ENCODE peak calls at places on chromosomes 3 and 15, in eight cellular contexts. S, C, Q, L, H, F, V and J are unnamed samples.

GRCh38 chr3:117557469-117557868 is 847.9 kb downstream of the TUSC7 start:
- DNase-seq in C (no peak), Q (no peak), L (no peak), H (no peak), F (no peak), S (no peak), V (no peak), J (no peak)

GRCh38 chr3:47000922-47001730 is 21.7 kb downstream of the NBEAL2 start:
- DNase-seq in S (no peak), V (peak), Q (no peak), F (no peak), C (no peak), L (no peak), H (no peak), J (no peak)

GRCh38 chr15:39538936-39539335 is 41.9 kb upstream of the THBS1 start:
- DNase-seq in Q (no peak), S (no peak), H (no peak), V (no peak), F (no peak), L (no peak), C (no peak), J (no peak)

GRCh38 chr3:177051419-177051818 is 145.9 kb downstream of the TBL1XR1 start:
- DNase-seq in Q (no peak), S (peak), L (no peak), V (no peak), F (no peak), H (no peak), C (no peak), J (no peak)

GRCh38 chr3:193744822-193745684 is 152.0 kb downstream of the OPA1 start:
- DNase-seq in C (no peak), L (no peak), V (no peak), Q (no peak), S (peak), H (peak), F (no peak), J (no peak)

GRCh38 chr3:126835472-126836219 is 131.6 kb downstream of the CHCHD6 start:
- DNase-seq in V (no peak), L (no peak), F (no peak), S (peak), C (no peak), Q (no peak), H (no peak), J (peak)

GRCh38 chr3:12679468-12679867 is 15.6 kb upstream of the RAF1 start:
- DNase-seq in L (no peak), S (peak), C (no peak), V (peak), H (peak), F (no peak), Q (no peak), J (peak)

GRCh38 chr3:36521007-36521379 is 140.7 kb downstream of the STAC start:
- DNase-seq in C (no peak), Q (no peak), F (no peak), H (no peak), S (no peak), V (no peak), L (no peak), J (no peak)

GRCh38 chr15:81909229-81910087 is 136.4 kb downstream of the MEX3B start:
- DNase-seq in V (no peak), H (no peak), L (no peak), F (no peak), C (no peak), Q (no peak), S (no peak), J (no peak)

GRCh38 chr15:77482570-77482969 is 61.9 kb downstream of the HMG20A start:
- DNase-seq in S (peak), V (no peak), C (no peak), H (no peak), L (no peak), F (no peak), Q (no peak), J (peak)

GRCh38 chr15:68678746-68679145 is 100.0 kb downstream of the CORO2B start:
- DNase-seq in L (no peak), F (no peak), S (no peak), C (no peak), H (no peak), Q (no peak), V (no peak), J (no peak)

GRCh38 chr3:21747376-21747775 is 3.6 kb downstream of the ZNF385D start:
- DNase-seq in H (no peak), Q (no peak), S (no peak), F (no peak), C (no peak), V (no peak), L (no peak), J (peak)

GRCh38 chr15:65300924-65301441 is 3.5 kb upstream of the RNU5B-1 start:
- DNase-seq in H (no peak), F (no peak), S (no peak), V (no peak), L (no peak), Q (no peak), C (no peak), J (no peak)
- H3K4me3 ChIP-seq in H (no peak), F (no peak), S (no peak), V (no peak), L (no peak), Q (no peak), C (no peak), J (no peak)

GRCh38 chr15:78711638-78712037 is 70.6 kb upstream of the CHRNB4 start:
- DNase-seq in F (no peak), C (no peak), L (no peak), Q (no peak), H (no peak), V (no peak), S (no peak), J (no peak)
- TF ChIP-seq CTCF in F (no peak), C (no peak), L (no peak), Q (no peak), H (peak), V (no peak), S (no peak), J (no peak)

GRCh38 chr3:73950781-73951180 is 326.0 kb upstream of the PDZRN3 start:
- DNase-seq in V (no peak), H (no peak), F (no peak), Q (no peak), C (no peak), S (no peak), L (no peak), J (no peak)
- H3K4me3 ChIP-seq in V (no peak), H (no peak), F (no peak), Q (no peak), C (no peak), S (no peak), L (no peak), J (no peak)

GRCh38 chr15:88663216-88663615 is 24.4 kb downstream of the ISG20 start:
- DNase-seq in H (no peak), V (no peak), L (peak), Q (no peak), F (no peak), C (no peak), S (no peak), J (no peak)

GRCh38 chr15:88658972-88659931 is 20.4 kb downstream of the ISG20 start:
- DNase-seq in C (peak), S (peak), Q (no peak), H (no peak), F (no peak), L (peak), V (no peak), J (peak)

GRCh38 chr15:88661041-88661765 is 22.4 kb downstream of the ISG20 start:
- DNase-seq in F (no peak), H (no peak), V (no peak), L (no peak), Q (no peak), S (no peak), C (no peak), J (no peak)

GRCh38 chr15:88661766-88662556 is 23.1 kb downstream of the ISG20 start:
- DNase-seq in H (no peak), S (no peak), F (no peak), L (no peak), V (no peak), C (no peak), Q (no peak), J (no peak)

DNA sequence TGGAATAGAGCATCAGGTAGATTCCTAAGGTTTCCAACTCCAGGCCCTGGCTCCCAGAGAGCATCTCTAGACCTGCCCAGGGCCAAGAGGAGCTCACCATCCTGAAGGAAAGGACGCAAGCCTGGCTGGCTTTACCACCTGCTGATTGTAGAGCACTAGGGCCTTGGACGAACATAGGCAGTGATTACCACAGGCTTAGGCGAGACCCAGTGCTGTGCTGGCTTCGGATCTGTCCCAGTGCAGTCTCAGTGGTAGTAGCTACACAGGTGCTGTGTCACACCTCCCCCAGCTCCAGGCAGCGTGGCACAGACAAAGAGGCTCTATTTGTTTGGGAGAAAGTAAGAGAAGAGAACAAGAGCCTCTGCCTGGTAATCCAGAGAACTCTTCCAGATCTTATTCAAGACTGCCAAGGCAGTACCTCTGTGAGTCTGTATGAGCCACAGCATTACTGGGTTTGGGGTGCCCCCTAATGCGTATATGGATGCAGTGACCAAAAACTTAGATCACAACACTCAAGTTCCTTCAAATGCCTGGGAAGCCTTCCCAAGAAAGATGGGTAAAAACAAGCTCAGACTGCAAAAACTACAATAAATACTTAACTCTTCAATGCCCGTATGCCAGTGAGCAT is 25.4 kb downstream of the ISG20 start:
- DNase-seq in C (no peak), F (no peak), S (no peak), V (no peak), H (no peak), Q (no peak), L (peak), J (no peak)
- TF ChIP-seq CTCF in C (no peak), F (no peak), S (peak), V (peak), H (peak), Q (peak), L (no peak), J (no peak)

DNA sequence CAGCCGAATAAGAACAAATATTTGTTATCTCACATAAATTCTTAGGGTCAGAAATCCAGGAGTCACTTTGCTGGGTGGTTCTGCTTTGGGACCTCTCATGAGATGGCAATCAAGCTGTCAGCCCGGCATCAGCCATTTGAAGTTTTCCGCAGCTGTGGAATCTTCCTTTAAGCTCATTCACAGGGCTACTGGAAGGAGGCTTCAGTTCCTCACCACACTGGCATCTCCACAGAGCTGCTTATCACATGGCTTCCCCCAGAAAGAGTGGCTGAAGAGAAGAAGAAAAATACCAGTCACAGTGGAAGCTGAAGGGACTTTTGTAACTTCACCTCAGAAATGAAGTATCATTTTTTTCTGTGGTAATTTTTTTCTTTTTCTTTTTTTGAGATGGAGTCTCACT is 267.7 kb downstream of the CHL1 start:
- DNase-seq in Q (no peak), S (no peak), C (no peak), L (no peak), H (no peak), V (no peak), F (no peak), J (no peak)
- H3K4me3 ChIP-seq in Q (no peak), S (no peak), C (no peak), L (no peak), H (no peak), V (no peak), F (no peak), J (no peak)

GRCh38 chr3:72154391-72155300 is 369.7 kb upstream of the PROK2 start:
- DNase-seq in S (peak), C (no peak), Q (no peak), F (no peak), L (no peak), H (no peak), V (no peak), J (peak)
- TF ChIP-seq CTCF in S (no peak), C (no peak), Q (no peak), F (no peak), L (no peak), H (no peak), V (no peak), J (no peak)

GRCh38 chr3:159805411-159805772 is 183.2 kb upstream of the IL12A start:
- DNase-seq in H (no peak), V (no peak), C (no peak), Q (no peak), F (no peak), L (no peak), S (no peak), J (no peak)

GRCh38 chr3:159802864-159803263 is 185.8 kb upstream of the IL12A start:
- DNase-seq in L (no peak), Q (no peak), C (no peak), V (no peak), F (no peak), S (no peak), H (no peak), J (no peak)

GRCh38 chr3:159803444-159803843 is 185.2 kb upstream of the IL12A start:
- DNase-seq in H (no peak), C (no peak), Q (no peak), S (no peak), L (no peak), F (no peak), V (no peak), J (peak)

GRCh38 chr3:159806412-159806811 is 182.2 kb upstream of the IL12A start:
- DNase-seq in C (no peak), Q (no peak), L (no peak), V (no peak), F (no peak), S (no peak), H (no peak), J (no peak)

GRCh38 chr3:159804726-159805410 is 183.8 kb upstream of the IL12A start:
- DNase-seq in L (peak), S (peak), H (peak), C (peak), V (peak), Q (peak), F (peak), J (peak)
- H3K4me3 ChIP-seq in L (no peak), S (no peak), H (no peak), C (peak), V (no peak), Q (no peak), F (peak), J (no peak)